ENCODE peak calls at places on chromosomes 1 and 21, in seven cellular contexts. W, O, L, I, E, K and M are unnamed samples.

GRCh38 chr21:29342394-29342957 is 43.8 kb downstream of the BACH1 start:
- DNase-seq in E (no peak), L (peak), W (no peak), K (no peak), O (no peak), I (peak), M (no peak)

GRCh38 chr1:159860456-159860855 is 2.0 kb downstream of the VSIG8 start:
- DNase-seq in W (no peak), K (no peak), E (no peak), I (no peak), O (no peak), L (no peak), M (no peak)

GRCh38 chr1:65504263-65504662 is 83.8 kb downstream of the LEPR start:
- DNase-seq in O (no peak), E (no peak), W (no peak), K (no peak), I (no peak), L (no peak), M (no peak)

GRCh38 chr1:167119696-167120095 is 25.8 kb downstream of the STYXL2 start:
- DNase-seq in K (no peak), E (no peak), W (no peak), O (no peak), I (no peak), L (no peak), M (no peak)

GRCh38 chr1:215188302-215188950 is 105.9 kb downstream of the KCNK2 start:
- DNase-seq in O (no peak), I (no peak), K (no peak), W (no peak), E (peak), L (no peak), M (no peak)

GRCh38 chr1:15799004-15799867 is 8.2 kb downstream of the UQCRHL start:
- DNase-seq in E (no peak), O (no peak), W (no peak), I (peak), L (no peak), K (no peak), M (no peak)

GRCh38 chr21:25733859-25734653 is 648 bp downstream of the ATP5PF start:
- DNase-seq in K (no peak), O (no peak), E (peak), I (no peak), L (peak), W (peak), M (peak)

GRCh38 chr1:234486858-234487830 is 8.2 kb upstream of the TARBP1 start:
- DNase-seq in K (no peak), L (no peak), W (peak), E (peak), O (no peak), I (peak), M (peak)

GRCh38 chr1:30474818-30475200 is 248.6 kb downstream of the MATN1 start:
- DNase-seq in K (no peak), E (no peak), W (no peak), I (no peak), L (no peak), O (no peak), M (no peak)

GRCh38 chr1:21368514-21369289 is 71.2 kb upstream of the NBPF3 start:
- DNase-seq in W (peak), L (peak), O (peak), K (no peak), E (peak), I (peak), M (peak)

GRCh38 chr1:162028726-162029125 is 5.1 kb upstream of the OLFML2B start:
- DNase-seq in W (no peak), E (no peak), O (no peak), L (no peak), I (no peak), K (no peak), M (peak)

GRCh38 chr1:59144959-59145358 is 151.9 kb upstream of the FGGY start:
- DNase-seq in K (no peak), I (no peak), E (no peak), W (no peak), O (no peak), L (no peak), M (no peak)

GRCh38 chr1:108816049-108816882 is 40.6 kb downstream of the AKNAD1 start:
- DNase-seq in O (no peak), L (no peak), I (peak), W (no peak), E (peak), K (no peak), M (no peak)

GRCh38 chr1:159979257-159979656 is 25.2 kb upstream of the SLAMF9 start:
- DNase-seq in L (no peak), O (no peak), I (no peak), W (no peak), E (no peak), K (no peak), M (no peak)

GRCh38 chr1:67723620-67724019 is 38.6 kb downstream of the GADD45A start:
- DNase-seq in I (peak), W (no peak), O (no peak), L (no peak), K (no peak), E (no peak), M (no peak)

GRCh38 chr1:31760901-31761470 is 3.2 kb downstream of the ADGRB2 start:
- DNase-seq in I (peak), O (peak), L (no peak), E (peak), W (peak), K (peak), M (peak)

GRCh38 chr1:59967141-59967697 is 40.6 kb upstream of the CYP2J2 start:
- DNase-seq in O (no peak), L (no peak), E (peak), W (no peak), I (no peak), K (no peak), M (no peak)

GRCh38 chr1:159790237-159790917 is 9.6 kb downstream of the DUSP23 start:
- DNase-seq in I (no peak), E (peak), O (no peak), L (no peak), K (no peak), W (peak), M (peak)

GRCh38 chr1:219040291-219040690 is 133.4 kb upstream of the LYPLAL1 start:
- DNase-seq in I (no peak), W (no peak), K (no peak), L (no peak), O (no peak), E (no peak), M (no peak)

GRCh38 chr1:31523012-31523411 is 53.3 kb upstream of the TINAGL1 start:
- DNase-seq in L (no peak), I (peak), O (no peak), K (no peak), E (no peak), W (no peak), M (no peak)

GRCh38 chr1:228079013-228079412 is 3.5 kb upstream of the ARF1 start:
- DNase-seq in L (no peak), O (no peak), W (no peak), E (no peak), I (no peak), K (no peak), M (no peak)

GRCh38 chr1:179287946-179288345 is 5.7 kb upstream of the SOAT1 start:
- DNase-seq in O (no peak), W (no peak), I (no peak), E (no peak), K (no peak), L (no peak), M (no peak)

GRCh38 chr1:111648826-111649225 is 29.2 kb downstream of the RAP1A start:
- DNase-seq in L (no peak), E (no peak), I (no peak), K (no peak), O (no peak), W (no peak), M (no peak)

GRCh38 chr1:97139512-97139911 is 417.9 kb downstream of the PTBP2 start:
- DNase-seq in K (no peak), W (no peak), L (no peak), I (no peak), O (no peak), E (no peak), M (no peak)

GRCh38 chr1:185063719-185064118 is 18.4 kb downstream of the RNF2 start:
- DNase-seq in K (no peak), O (no peak), W (no peak), L (no peak), I (no peak), E (no peak), M (no peak)

GRCh38 chr1:29399465-29399864 is 163.1 kb downstream of the PTPRU start:
- DNase-seq in L (no peak), W (no peak), E (no peak), I (no peak), K (no peak), O (no peak), M (no peak)

GRCh38 chr1:88074661-88075060 is 609.4 kb upstream of the PKN2 start:
- DNase-seq in I (no peak), E (no peak), K (no peak), L (no peak), O (no peak), W (no peak), M (no peak)